ENCODE peak calls at places on chromosomes 2 and 18, in six cellular contexts. A is neuronal stem cell, Z is SK-N-SH, I is HepG2, G is K562, S is colonic mucosa. J is an unnamed sample. For H3K36me3, the result is how much of the 10 kb centered on the place peaks cover.

GRCh38 chr2:101787097-101787496 is 89.6 kb downstream of the MAP4K4 start:
- DNase-seq in I (no peak), A (no peak), S (no peak), G (no peak), Z (no peak), J (no peak)

GRCh38 chr2:25161055-25161781 is 7.2 kb downstream of the POMC start:
- DNase-seq in S (peak), A (no peak), G (no peak), Z (no peak), I (no peak), J (peak)

GRCh38 chr18:499351-500229 is 911 bp downstream of the COLEC12 start:
- DNase-seq in Z (peak), G (peak), A (no peak), S (no peak), I (peak), J (peak)

GRCh38 chr2:211117026-211117425 is 560.6 kb downstream of the CPS1 start:
- DNase-seq in G (no peak), I (no peak), A (no peak), Z (no peak), S (no peak), J (no peak)

GRCh38 chr18:7366597-7366996 is 135.7 kb downstream of the LRRC30 start:
- DNase-seq in A (no peak), Z (no peak), I (no peak), G (no peak), S (no peak), J (peak)

GRCh38 chr18:72652990-72653593 is 109.0 kb upstream of the CBLN2 start:
- DNase-seq in S (peak), I (peak), A (peak), G (peak), Z (peak), J (peak)

GRCh38 chr2:120935339-120936313 is 200.0 kb downstream of the GLI2 start:
- DNase-seq in G (no peak), S (peak), A (peak), Z (no peak), I (peak), J (no peak)

GRCh38 chr2:201888476-201888875 is 82.1 kb downstream of the CDK15 start:
- DNase-seq in A (peak), G (no peak), Z (no peak), S (no peak), I (no peak), J (no peak)

GRCh38 chr2:208125242-208125641 is 918 bp upstream of the CRYGD start:
- DNase-seq in G (no peak), A (no peak), I (no peak), Z (no peak), S (no peak), J (no peak)

GRCh38 chr18:53117851-53118250 is 777.9 kb downstream of the DCC start:
- DNase-seq in Z (no peak), A (no peak), G (no peak), S (no peak), I (no peak), J (no peak)

GRCh38 chr2:219073413-219074129 is 12.8 kb upstream of the IHH start:
- DNase-seq in G (peak), A (peak), I (peak), S (peak), Z (peak), J (peak)

GRCh38 chr2:123953848-123954247 is 71.2 kb upstream of the CNTNAP5 start:
- DNase-seq in S (no peak), G (peak), I (no peak), A (no peak), Z (no peak), J (no peak)

GRCh38 chr2:69509011-69509749 is 71.9 kb upstream of the NFU1 start:
- DNase-seq in S (peak), I (no peak), Z (no peak), A (no peak), G (no peak), J (no peak)

GRCh38 chr2:164510895-164511294 is 110.4 kb downstream of the GRB14 start:
- DNase-seq in Z (no peak), I (no peak), S (no peak), G (no peak), A (no peak), J (no peak)

GRCh38 chr18:28175047-28175929 is 1.6 kb downstream of the CDH2 start:
- DNase-seq in I (peak), G (no peak), A (peak), S (no peak), Z (peak), J (peak)

GRCh38 chr2:29235411-29235810 is 120.2 kb downstream of the CLIP4 start:
- DNase-seq in S (no peak), Z (no peak), G (no peak), A (no peak), I (no peak), J (no peak)

DNA sequence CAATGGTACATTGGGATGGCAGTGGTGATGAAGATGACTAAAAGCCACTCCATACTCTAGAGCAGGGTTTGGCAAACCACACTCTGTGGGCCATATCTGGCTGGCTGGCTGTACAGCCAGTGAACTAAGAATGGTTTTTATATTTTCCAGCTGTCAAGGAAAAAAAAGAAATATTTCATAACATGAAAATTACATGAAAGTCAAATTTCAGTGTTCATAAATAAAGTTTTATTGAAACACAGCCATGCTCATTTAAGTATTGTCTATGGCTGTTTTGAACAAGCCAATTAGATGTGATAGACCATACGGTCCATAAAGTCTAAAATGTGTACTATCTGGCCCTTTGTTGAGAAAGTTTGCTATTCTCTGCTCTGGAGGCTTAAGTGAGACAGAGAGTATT is 1.5 kb downstream of the TTC21B start:
- DNase-seq in G (peak), A (no peak), S (no peak), I (no peak), Z (no peak), J (no peak)
- H3K9ac ChIP-seq in G (no peak), A (no peak), S (no peak), I (peak), Z (no peak), J (no peak)

DNA sequence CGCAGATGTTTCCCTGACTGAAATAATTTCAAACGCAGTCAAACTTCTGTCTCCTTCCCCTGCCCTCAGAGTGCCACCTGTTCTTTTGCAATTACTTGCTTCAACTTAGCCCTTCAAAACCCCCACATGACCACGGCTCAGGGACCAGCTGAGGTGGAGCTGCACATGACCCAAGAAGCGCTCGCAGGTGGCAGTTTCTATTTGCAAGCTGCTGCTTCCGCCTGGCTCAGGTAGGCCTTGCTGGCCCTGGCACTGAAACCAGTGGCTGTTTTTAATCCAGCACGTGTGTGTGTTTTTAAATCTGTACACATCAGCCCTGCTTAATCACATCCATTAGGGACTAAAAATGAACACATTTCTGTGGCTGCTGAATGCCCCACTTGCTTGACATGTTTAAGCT is 95.3 kb downstream of the CCDC93 start:
- DNase-seq in G (no peak), A (no peak), Z (no peak), S (no peak), I (no peak), J (no peak)
- H3K36me3 ChIP-seq in G (under half), A (half or more), Z (under half), S (under half), I (half or more), J (half or more)

GRCh38 chr2:217996345-217996744 is 6.5 kb downstream of the TNS1 start:
- DNase-seq in G (no peak), A (no peak), I (no peak), S (peak), Z (no peak), J (no peak)
- H3K9ac ChIP-seq in G (no peak), A (no peak), I (no peak), S (no peak), Z (peak), J (no peak)

GRCh38 chr2:32418777-32419176 is 62.0 kb downstream of the BIRC6 start:
- DNase-seq in Z (no peak), A (no peak), S (no peak), I (no peak), G (no peak), J (no peak)
- H3K36me3 ChIP-seq in Z (half or more), A (half or more), S (under half), I (under half), G (under half), J (half or more)

DNA sequence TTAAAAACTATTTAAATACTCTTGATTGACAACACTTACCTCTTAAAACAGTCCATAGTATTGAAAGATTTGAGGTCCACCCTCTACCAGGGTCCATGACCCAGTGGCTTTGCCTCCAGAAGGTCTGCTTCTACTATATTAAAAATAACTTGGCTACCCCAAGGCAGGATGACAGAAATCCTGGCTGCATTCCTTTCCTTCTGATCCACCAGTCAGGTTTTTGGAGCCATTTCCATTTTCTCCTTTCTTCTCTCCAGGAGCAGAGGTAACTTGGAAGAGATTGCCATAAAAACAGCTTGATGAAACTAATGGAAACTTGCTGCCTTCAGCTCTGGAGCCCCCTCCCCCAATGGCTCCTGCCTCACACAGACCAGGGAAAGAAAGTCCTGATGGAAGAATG is 2.6 kb upstream of the FAM171B start:
- DNase-seq in A (no peak), I (no peak), Z (no peak), G (no peak), S (no peak), J (no peak)
- H3K9ac ChIP-seq in A (no peak), I (no peak), Z (no peak), G (no peak), S (no peak), J (no peak)

J was measured in endodermal cell.